ENCODE peak calls at places on chromosomes 3 and 15, in four cellular contexts. N is right atrium auricular region, K is renal cortical epithelial cell, O is glutamatergic neuron. G is an unnamed sample.
A peak's percentile ranks its signal among the peaks of the same experiment; 100 is the strongest.

GRCh38 chr15:25830844-25831443 is 32.2 kb downstream of the ATP10A start:
- DNase-seq in O (no peak), N (peak; percentile 76), K (peak; percentile 73), G (no peak)

GRCh38 chr15:95761742-95762141 is 568.8 kb upstream of the NR2F2 start:
- DNase-seq in K (no peak), N (no peak), O (no peak), G (no peak)

GRCh38 chr3:145145461-145145860 is 1015.5 kb downstream of the PLOD2 start:
- DNase-seq in K (no peak), N (no peak), O (no peak), G (no peak)

GRCh38 chr3:134641671-134642300 is 9.0 kb downstream of the KY start:
- DNase-seq in O (no peak), K (no peak), N (peak; percentile 44), G (peak; percentile 61)

GRCh38 chr3:171284308-171285075 is 175.7 kb downstream of the TNIK start:
- DNase-seq in O (no peak), N (peak; percentile 66), K (peak; percentile 99), G (no peak)

GRCh38 chr3:123899300-123899865 is 15.3 kb upstream of the MYLK start:
- DNase-seq in O (no peak), K (no peak), N (no peak), G (no peak)

GRCh38 chr3:115285001-115285400 is 137.9 kb upstream of the ZBTB20 start:
- DNase-seq in O (no peak), N (no peak), K (peak; percentile 83), G (no peak)

GRCh38 chr3:65979731-65980130 is 59.0 kb downstream of the MAGI1 start:
- DNase-seq in O (no peak), N (no peak), K (no peak), G (no peak)

GRCh38 chr15:64749999-64750657 is 25.3 kb downstream of the RBPMS2 start:
- DNase-seq in K (no peak), O (peak; percentile 43), N (peak; percentile 68), G (no peak)

GRCh38 chr3:10115326-10116137 is at the start of gene BRK1:
- DNase-seq in N (peak; percentile 96), O (peak; percentile 87), K (peak; percentile 91), G (no peak)

GRCh38 chr3:197224034-197224444 is 74.4 kb downstream of the DLG1 start:
- DNase-seq in O (no peak), K (peak; percentile 68), N (no peak), G (no peak)

GRCh38 chr15:81360491-81360890 is 13.5 kb downstream of the TMC3 start:
- DNase-seq in N (no peak), K (no peak), O (no peak), G (no peak)

GRCh38 chr3:132660745-132661067 is 577 bp downstream of the UBA5 start:
- DNase-seq in K (no peak), N (no peak), O (no peak), G (no peak)

GRCh38 chr15:68469162-68470048 is 37.4 kb upstream of the ITGA11 start:
- DNase-seq in K (no peak), N (no peak), O (no peak), G (no peak)

GRCh38 chr15:38890194-38890593 is 325.6 kb upstream of the RASGRP1 start:
- DNase-seq in K (no peak), O (no peak), N (no peak), G (no peak)

GRCh38 chr3:72628065-72628464 is 220.2 kb downstream of the SHQ1 start:
- DNase-seq in N (no peak), O (no peak), K (no peak), G (no peak)

GRCh38 chr3:50015918-50016317 is 72.8 kb upstream of the RBM5 start:
- DNase-seq in K (no peak), O (no peak), N (no peak), G (no peak)

GRCh38 chr3:48684054-48684349 is 1.7 kb downstream of the NCKIPSD start:
- DNase-seq in K (no peak), O (no peak), N (no peak), G (no peak)

GRCh38 chr15:29364429-29365078 is 94.9 kb upstream of the NSMCE3 start:
- DNase-seq in N (no peak), O (peak; percentile 46), K (peak; percentile 42), G (no peak)

GRCh38 chr15:91871797-91872196 is 18.3 kb downstream of the SLCO3A1 start:
- DNase-seq in O (no peak), K (no peak), N (no peak), G (no peak)

GRCh38 chr15:68682906-68683490 is 104.2 kb downstream of the CORO2B start:
- DNase-seq in O (no peak), K (no peak), N (no peak), G (no peak)

G was measured in vagina.